ENCODE peak calls at places on chromosomes 7 and 10, in nine cellular contexts. One of them, this sample, is unnamed.

GRCh38 chr7:107213193-107213788 is 44.5 kb downstream of the HBP1 start:
- DNase-seq in Right ventricle myocardium superior: peak; percentile 75
- DNase-seq in GOT3: no peak
- DNase-seq in uterus: no peak
- DNase-seq in thyroid gland: no peak
- DNase-seq in activated naive CD8-positive, alpha-beta T cell treated with anti-CD3 and anti-CD28 coated beads, Interleukin-2, amount 50 U/mL, for 24 hours: no peak
- DNase-seq in natural killer cell treated with Interleukin-12 subunit alpha and Interleukin-12 subunit beta and Interleukin-15 and Interleukin-18, amount 100 ng/mL, for 72 hours: no peak
- DNase-seq in stimulated activated CD4-positive, alpha-beta T cell treated with anti-CD3 and anti-CD28 coated beads, Interleukin-4, amount 100 ng/mL, for 1 hour: no peak
- DNase-seq in KBM-7: no peak
- DNase-seq in this sample: no peak

GRCh38 chr10:17665742-17666141 is 21.8 kb downstream of the STAM start:
- DNase-seq in activated naive CD8-positive, alpha-beta T cell treated with anti-CD3 and anti-CD28 coated beads, Interleukin-2, amount 50 U/mL, for 24 hours: no peak
- DNase-seq in GOT3: no peak
- DNase-seq in Right ventricle myocardium superior: no peak
- DNase-seq in thyroid gland: no peak
- DNase-seq in stimulated activated CD4-positive, alpha-beta T cell treated with anti-CD3 and anti-CD28 coated beads, Interleukin-4, amount 100 ng/mL, for 1 hour: no peak
- DNase-seq in KBM-7: no peak
- DNase-seq in natural killer cell treated with Interleukin-12 subunit alpha and Interleukin-12 subunit beta and Interleukin-15 and Interleukin-18, amount 100 ng/mL, for 72 hours: no peak
- DNase-seq in uterus: peak; percentile 66
- DNase-seq in this sample: peak; percentile 67

GRCh38 chr7:66055321-66055956 is 20.2 kb upstream of the ASL start:
- DNase-seq in activated naive CD8-positive, alpha-beta T cell treated with anti-CD3 and anti-CD28 coated beads, Interleukin-2, amount 50 U/mL, for 24 hours: no peak
- DNase-seq in natural killer cell treated with Interleukin-12 subunit alpha and Interleukin-12 subunit beta and Interleukin-15 and Interleukin-18, amount 100 ng/mL, for 72 hours: no peak
- DNase-seq in uterus: no peak
- DNase-seq in thyroid gland: no peak
- DNase-seq in KBM-7: no peak
- DNase-seq in Right ventricle myocardium superior: no peak
- DNase-seq in GOT3: no peak
- DNase-seq in stimulated activated CD4-positive, alpha-beta T cell treated with anti-CD3 and anti-CD28 coated beads, Interleukin-4, amount 100 ng/mL, for 1 hour: no peak
- DNase-seq in this sample: peak; percentile 14

GRCh38 chr7:117024811-117025210 is 71.5 kb downstream of the ST7 start:
- DNase-seq in activated naive CD8-positive, alpha-beta T cell treated with anti-CD3 and anti-CD28 coated beads, Interleukin-2, amount 50 U/mL, for 24 hours: no peak
- DNase-seq in KBM-7: no peak
- DNase-seq in uterus: no peak
- DNase-seq in natural killer cell treated with Interleukin-12 subunit alpha and Interleukin-12 subunit beta and Interleukin-15 and Interleukin-18, amount 100 ng/mL, for 72 hours: no peak
- DNase-seq in Right ventricle myocardium superior: no peak
- DNase-seq in thyroid gland: no peak
- DNase-seq in stimulated activated CD4-positive, alpha-beta T cell treated with anti-CD3 and anti-CD28 coated beads, Interleukin-4, amount 100 ng/mL, for 1 hour: no peak
- DNase-seq in GOT3: no peak
- DNase-seq in this sample: no peak

GRCh38 chr10:117005454-117006055 is 568 bp upstream of the SHTN1 start:
- DNase-seq in natural killer cell treated with Interleukin-12 subunit alpha and Interleukin-12 subunit beta and Interleukin-15 and Interleukin-18, amount 100 ng/mL, for 72 hours: no peak
- DNase-seq in stimulated activated CD4-positive, alpha-beta T cell treated with anti-CD3 and anti-CD28 coated beads, Interleukin-4, amount 100 ng/mL, for 1 hour: no peak
- DNase-seq in Right ventricle myocardium superior: no peak
- DNase-seq in GOT3: no peak
- DNase-seq in activated naive CD8-positive, alpha-beta T cell treated with anti-CD3 and anti-CD28 coated beads, Interleukin-2, amount 50 U/mL, for 24 hours: peak; percentile 2
- DNase-seq in thyroid gland: peak; percentile 68
- DNase-seq in uterus: peak; percentile 15
- DNase-seq in KBM-7: peak; percentile 48
- DNase-seq in this sample: peak; percentile 3

GRCh38 chr10:28263136-28263857 is 39.6 kb downstream of the MPP7 start:
- DNase-seq in stimulated activated CD4-positive, alpha-beta T cell treated with anti-CD3 and anti-CD28 coated beads, Interleukin-4, amount 100 ng/mL, for 1 hour: no peak
- DNase-seq in KBM-7: no peak
- DNase-seq in Right ventricle myocardium superior: no peak
- DNase-seq in natural killer cell treated with Interleukin-12 subunit alpha and Interleukin-12 subunit beta and Interleukin-15 and Interleukin-18, amount 100 ng/mL, for 72 hours: no peak
- DNase-seq in activated naive CD8-positive, alpha-beta T cell treated with anti-CD3 and anti-CD28 coated beads, Interleukin-2, amount 50 U/mL, for 24 hours: no peak
- DNase-seq in thyroid gland: peak; percentile 81
- DNase-seq in uterus: no peak
- DNase-seq in GOT3: no peak
- DNase-seq in this sample: no peak

GRCh38 chr10:10830316-10831061 is 187.2 kb upstream of the CELF2 start:
- DNase-seq in activated naive CD8-positive, alpha-beta T cell treated with anti-CD3 and anti-CD28 coated beads, Interleukin-2, amount 50 U/mL, for 24 hours: no peak
- DNase-seq in natural killer cell treated with Interleukin-12 subunit alpha and Interleukin-12 subunit beta and Interleukin-15 and Interleukin-18, amount 100 ng/mL, for 72 hours: no peak
- DNase-seq in Right ventricle myocardium superior: no peak
- DNase-seq in uterus: no peak
- DNase-seq in thyroid gland: no peak
- DNase-seq in KBM-7: no peak
- DNase-seq in GOT3: no peak
- DNase-seq in stimulated activated CD4-positive, alpha-beta T cell treated with anti-CD3 and anti-CD28 coated beads, Interleukin-4, amount 100 ng/mL, for 1 hour: no peak
- DNase-seq in this sample: peak; percentile 69

GRCh38 chr10:34701194-34701593 is 113.9 kb downstream of the PARD3 start:
- DNase-seq in natural killer cell treated with Interleukin-12 subunit alpha and Interleukin-12 subunit beta and Interleukin-15 and Interleukin-18, amount 100 ng/mL, for 72 hours: no peak
- DNase-seq in Right ventricle myocardium superior: no peak
- DNase-seq in stimulated activated CD4-positive, alpha-beta T cell treated with anti-CD3 and anti-CD28 coated beads, Interleukin-4, amount 100 ng/mL, for 1 hour: no peak
- DNase-seq in uterus: no peak
- DNase-seq in activated naive CD8-positive, alpha-beta T cell treated with anti-CD3 and anti-CD28 coated beads, Interleukin-2, amount 50 U/mL, for 24 hours: no peak
- DNase-seq in GOT3: no peak
- DNase-seq in thyroid gland: no peak
- DNase-seq in KBM-7: no peak
- DNase-seq in this sample: no peak

GRCh38 chr7:27346531-27347260 is 104.1 kb downstream of the EVX1 start:
- DNase-seq in GOT3: no peak
- DNase-seq in activated naive CD8-positive, alpha-beta T cell treated with anti-CD3 and anti-CD28 coated beads, Interleukin-2, amount 50 U/mL, for 24 hours: no peak
- DNase-seq in KBM-7: no peak
- DNase-seq in Right ventricle myocardium superior: no peak
- DNase-seq in natural killer cell treated with Interleukin-12 subunit alpha and Interleukin-12 subunit beta and Interleukin-15 and Interleukin-18, amount 100 ng/mL, for 72 hours: no peak
- DNase-seq in uterus: peak; percentile 71
- DNase-seq in stimulated activated CD4-positive, alpha-beta T cell treated with anti-CD3 and anti-CD28 coated beads, Interleukin-4, amount 100 ng/mL, for 1 hour: no peak
- DNase-seq in thyroid gland: peak; percentile 46
- DNase-seq in this sample: no peak

GRCh38 chr7:27784399-27785053 is 44.6 kb downstream of the TAX1BP1 start:
- DNase-seq in thyroid gland: no peak
- DNase-seq in natural killer cell treated with Interleukin-12 subunit alpha and Interleukin-12 subunit beta and Interleukin-15 and Interleukin-18, amount 100 ng/mL, for 72 hours: no peak
- DNase-seq in activated naive CD8-positive, alpha-beta T cell treated with anti-CD3 and anti-CD28 coated beads, Interleukin-2, amount 50 U/mL, for 24 hours: peak; percentile 13
- DNase-seq in KBM-7: peak; percentile 76
- DNase-seq in GOT3: no peak
- DNase-seq in uterus: no peak
- DNase-seq in Right ventricle myocardium superior: no peak
- DNase-seq in stimulated activated CD4-positive, alpha-beta T cell treated with anti-CD3 and anti-CD28 coated beads, Interleukin-4, amount 100 ng/mL, for 1 hour: no peak
- DNase-seq in this sample: peak; percentile 38

GRCh38 chr7:39005461-39005860 is 27.8 kb downstream of the POU6F2 start:
- DNase-seq in KBM-7: no peak
- DNase-seq in Right ventricle myocardium superior: no peak
- DNase-seq in stimulated activated CD4-positive, alpha-beta T cell treated with anti-CD3 and anti-CD28 coated beads, Interleukin-4, amount 100 ng/mL, for 1 hour: no peak
- DNase-seq in thyroid gland: no peak
- DNase-seq in activated naive CD8-positive, alpha-beta T cell treated with anti-CD3 and anti-CD28 coated beads, Interleukin-2, amount 50 U/mL, for 24 hours: no peak
- DNase-seq in uterus: no peak
- DNase-seq in natural killer cell treated with Interleukin-12 subunit alpha and Interleukin-12 subunit beta and Interleukin-15 and Interleukin-18, amount 100 ng/mL, for 72 hours: no peak
- DNase-seq in GOT3: no peak
- DNase-seq in this sample: no peak

GRCh38 chr10:113303747-113304146 is 249.1 kb upstream of the HABP2 start:
- DNase-seq in natural killer cell treated with Interleukin-12 subunit alpha and Interleukin-12 subunit beta and Interleukin-15 and Interleukin-18, amount 100 ng/mL, for 72 hours: no peak
- DNase-seq in KBM-7: no peak
- DNase-seq in activated naive CD8-positive, alpha-beta T cell treated with anti-CD3 and anti-CD28 coated beads, Interleukin-2, amount 50 U/mL, for 24 hours: no peak
- DNase-seq in GOT3: no peak
- DNase-seq in Right ventricle myocardium superior: no peak
- DNase-seq in thyroid gland: no peak
- DNase-seq in uterus: no peak
- DNase-seq in stimulated activated CD4-positive, alpha-beta T cell treated with anti-CD3 and anti-CD28 coated beads, Interleukin-4, amount 100 ng/mL, for 1 hour: no peak
- DNase-seq in this sample: peak; percentile 41

GRCh38 chr7:20484366-20484765 is 131.1 kb upstream of the ABCB5 start:
- DNase-seq in activated naive CD8-positive, alpha-beta T cell treated with anti-CD3 and anti-CD28 coated beads, Interleukin-2, amount 50 U/mL, for 24 hours: no peak
- DNase-seq in uterus: no peak
- DNase-seq in stimulated activated CD4-positive, alpha-beta T cell treated with anti-CD3 and anti-CD28 coated beads, Interleukin-4, amount 100 ng/mL, for 1 hour: no peak
- DNase-seq in natural killer cell treated with Interleukin-12 subunit alpha and Interleukin-12 subunit beta and Interleukin-15 and Interleukin-18, amount 100 ng/mL, for 72 hours: no peak
- DNase-seq in thyroid gland: no peak
- DNase-seq in Right ventricle myocardium superior: no peak
- DNase-seq in KBM-7: no peak
- DNase-seq in GOT3: no peak
- DNase-seq in this sample: no peak

GRCh38 chr10:30553625-30554442 is 75.7 kb downstream of the LYZL2 start:
- DNase-seq in uterus: peak; percentile 75
- DNase-seq in Right ventricle myocardium superior: peak; percentile 85
- DNase-seq in thyroid gland: peak; percentile 76
- DNase-seq in GOT3: no peak
- DNase-seq in KBM-7: peak; percentile 62
- DNase-seq in activated naive CD8-positive, alpha-beta T cell treated with anti-CD3 and anti-CD28 coated beads, Interleukin-2, amount 50 U/mL, for 24 hours: no peak
- DNase-seq in natural killer cell treated with Interleukin-12 subunit alpha and Interleukin-12 subunit beta and Interleukin-15 and Interleukin-18, amount 100 ng/mL, for 72 hours: no peak
- DNase-seq in stimulated activated CD4-positive, alpha-beta T cell treated with anti-CD3 and anti-CD28 coated beads, Interleukin-4, amount 100 ng/mL, for 1 hour: no peak
- DNase-seq in this sample: peak; percentile 84

GRCh38 chr10:116138897-116139296 is 134.1 kb downstream of the GFRA1 start:
- DNase-seq in thyroid gland: peak; percentile 81
- DNase-seq in KBM-7: no peak
- DNase-seq in stimulated activated CD4-positive, alpha-beta T cell treated with anti-CD3 and anti-CD28 coated beads, Interleukin-4, amount 100 ng/mL, for 1 hour: no peak
- DNase-seq in Right ventricle myocardium superior: no peak
- DNase-seq in natural killer cell treated with Interleukin-12 subunit alpha and Interleukin-12 subunit beta and Interleukin-15 and Interleukin-18, amount 100 ng/mL, for 72 hours: no peak
- DNase-seq in uterus: no peak
- DNase-seq in activated naive CD8-positive, alpha-beta T cell treated with anti-CD3 and anti-CD28 coated beads, Interleukin-2, amount 50 U/mL, for 24 hours: no peak
- DNase-seq in GOT3: no peak
- DNase-seq in this sample: no peak

GRCh38 chr7:92056276-92056675 is 78.0 kb downstream of the CYP51A1 start:
- DNase-seq in GOT3: no peak
- DNase-seq in stimulated activated CD4-positive, alpha-beta T cell treated with anti-CD3 and anti-CD28 coated beads, Interleukin-4, amount 100 ng/mL, for 1 hour: no peak
- DNase-seq in activated naive CD8-positive, alpha-beta T cell treated with anti-CD3 and anti-CD28 coated beads, Interleukin-2, amount 50 U/mL, for 24 hours: no peak
- DNase-seq in KBM-7: no peak
- DNase-seq in thyroid gland: no peak
- DNase-seq in natural killer cell treated with Interleukin-12 subunit alpha and Interleukin-12 subunit beta and Interleukin-15 and Interleukin-18, amount 100 ng/mL, for 72 hours: no peak
- DNase-seq in uterus: no peak
- DNase-seq in Right ventricle myocardium superior: no peak
- DNase-seq in this sample: no peak

GRCh38 chr7:14505906-14506305 is 396.6 kb downstream of the DGKB start:
- DNase-seq in natural killer cell treated with Interleukin-12 subunit alpha and Interleukin-12 subunit beta and Interleukin-15 and Interleukin-18, amount 100 ng/mL, for 72 hours: no peak
- DNase-seq in GOT3: no peak
- DNase-seq in stimulated activated CD4-positive, alpha-beta T cell treated with anti-CD3 and anti-CD28 coated beads, Interleukin-4, amount 100 ng/mL, for 1 hour: no peak
- DNase-seq in uterus: no peak
- DNase-seq in KBM-7: no peak
- DNase-seq in thyroid gland: no peak
- DNase-seq in activated naive CD8-positive, alpha-beta T cell treated with anti-CD3 and anti-CD28 coated beads, Interleukin-2, amount 50 U/mL, for 24 hours: no peak
- DNase-seq in Right ventricle myocardium superior: no peak
- DNase-seq in this sample: no peak